ENCODE peak calls at places on chromosome 1, in ten cellular contexts. W is GM12878, O is spleen, Y is HCT116, C is H1, K is upper lobe of left lung, N is suprapubic skin, M is SK-N-SH, Z is K562, X is prostate gland. H is an unnamed sample. For H3K4me1, the result is how much of the 10 kb centered on the place peaks cover.

GRCh38 chr1:241276391-241276790 is 80.6 kb downstream of the RGS7 start:
- DNase-seq in O (no peak), M (no peak), Z (no peak), N (no peak), X (no peak), W (no peak), Y (no peak), C (no peak), K (no peak), H (no peak)

GRCh38 chr1:209823143-209824041 is 4.4 kb upstream of the UTP25 start:
- DNase-seq in M (peak), X (peak), C (no peak), W (no peak), O (no peak), Z (peak), Y (peak), K (no peak), N (no peak), H (no peak)

GRCh38 chr1:162248854-162249535 is 127.7 kb downstream of the SPATA46 start:
- DNase-seq in O (no peak), M (no peak), C (peak), X (no peak), W (no peak), Z (no peak), Y (no peak), K (no peak), N (no peak), H (no peak)

GRCh38 chr1:3207217-3207848 is 138.3 kb downstream of the PRDM16 start:
- DNase-seq in M (no peak), Y (no peak), W (no peak), O (no peak), K (no peak), N (no peak), Z (no peak), X (no peak), C (no peak), H (no peak)

GRCh38 chr1:33972676-33973395 is 109.0 kb downstream of the HMGB4 start:
- DNase-seq in C (no peak), X (peak), K (no peak), W (no peak), M (no peak), O (no peak), Z (no peak), N (no peak), Y (no peak), H (no peak)

GRCh38 chr1:205274041-205274691 is 46.4 kb downstream of the TMCC2 start:
- DNase-seq in K (no peak), N (no peak), X (no peak), Y (no peak), C (no peak), W (no peak), M (no peak), O (no peak), Z (no peak), H (no peak)

GRCh38 chr1:21517660-21518480 is 8.6 kb downstream of the ALPL start:
- DNase-seq in O (peak), Y (no peak), X (no peak), M (no peak), C (no peak), N (no peak), K (no peak), W (no peak), Z (no peak), H (no peak)

GRCh38 chr1:191438979-191439378 is 719.3 kb upstream of the RGS18 start:
- DNase-seq in O (no peak), X (no peak), N (no peak), M (no peak), Y (no peak), K (no peak), W (no peak), C (no peak), Z (no peak), H (no peak)

GRCh38 chr1:147902183-147902845 is at the start of gene GJA8:
- DNase-seq in W (no peak), O (no peak), K (no peak), X (no peak), M (no peak), N (no peak), Y (no peak), Z (no peak), C (no peak), H (no peak)

GRCh38 chr1:245587435-245588105 is 432.8 kb downstream of the KIF26B start:
- DNase-seq in N (no peak), X (no peak), C (no peak), M (peak), Y (no peak), O (no peak), Z (no peak), W (no peak), K (no peak), H (no peak)

GRCh38 chr1:63651110-63651776 is 58.0 kb downstream of the PGM1 start:
- DNase-seq in M (no peak), W (no peak), Z (no peak), Y (no peak), K (no peak), N (no peak), X (no peak), O (no peak), C (no peak), H (no peak)

GRCh38 chr1:55213029-55213884 is 1.9 kb downstream of the USP24 start:
- DNase-seq in N (no peak), Z (no peak), X (no peak), K (no peak), W (no peak), O (no peak), C (no peak), M (no peak), Y (no peak), H (no peak)

GRCh38 chr1:78005755-78006154 is 1.0 kb downstream of the DNAJB4 start:
- DNase-seq in M (peak), X (peak), N (no peak), C (no peak), O (no peak), Y (peak), K (no peak), W (no peak), Z (no peak), H (no peak)

GRCh38 chr1:30518186-30518585 is 205.2 kb downstream of the MATN1 start:
- DNase-seq in C (no peak), Y (no peak), W (no peak), K (no peak), Z (no peak), M (no peak), N (peak), O (peak), X (no peak), H (peak)

GRCh38 chr1:245895455-245895959 is 611.6 kb downstream of the SMYD3 start:
- DNase-seq in X (no peak), O (no peak), N (no peak), M (no peak), C (no peak), Y (no peak), K (no peak), W (peak), Z (no peak), H (no peak)

GRCh38 chr1:39387452-39387851 is 104.0 kb upstream of the BMP8A start:
- DNase-seq in M (no peak), W (no peak), O (no peak), Z (peak), Y (peak), X (no peak), K (no peak), N (no peak), C (no peak), H (no peak)
- TF ChIP-seq CTCF in M (peak), W (no peak), O (no peak), Z (peak), Y (peak), X (no peak), K (no peak), N (no peak), C (no peak), H (no peak)

DNA sequence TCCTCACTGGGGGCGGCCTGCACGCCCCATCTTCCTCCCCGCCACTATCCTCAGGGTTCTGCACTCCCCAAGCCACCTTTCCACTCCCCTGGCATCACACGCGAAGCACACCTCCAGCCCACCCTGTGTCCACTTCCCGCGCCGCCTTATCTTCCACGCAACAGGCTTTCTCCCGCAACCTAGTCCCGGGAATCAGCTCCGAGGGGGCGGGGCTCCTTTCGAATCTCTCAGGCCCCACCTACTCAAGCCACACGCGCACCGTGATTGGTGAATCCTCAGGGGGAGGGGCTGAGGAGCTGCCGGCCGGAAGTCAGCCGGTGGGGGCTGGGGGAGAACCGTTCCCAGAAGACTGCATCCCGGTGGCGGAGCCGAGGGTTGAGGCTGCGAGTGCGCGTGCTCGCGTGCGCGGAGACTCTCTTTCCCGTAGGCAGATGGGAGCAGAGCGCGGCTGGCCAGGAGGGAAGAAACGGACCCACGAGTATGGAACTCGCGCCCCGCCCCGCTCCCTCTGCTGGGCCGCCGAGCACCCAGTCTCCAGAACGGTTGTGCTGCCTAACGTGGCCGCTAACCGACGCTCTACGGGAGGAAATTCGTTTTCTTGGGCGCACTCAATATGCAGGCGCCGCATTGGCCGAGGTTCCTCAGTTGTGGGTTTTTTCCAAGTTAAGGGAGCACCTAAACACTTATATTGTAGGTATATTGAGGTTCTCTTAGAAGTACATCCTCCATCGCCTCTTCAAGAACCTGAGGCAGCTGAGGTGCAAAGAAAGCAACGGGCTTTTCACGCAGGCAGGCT is at the start of gene PSRC1:
- DNase-seq in Z (peak), M (peak), K (peak), N (peak), C (peak), X (peak), W (peak), O (peak), Y (peak), H (peak)
- TF ChIP-seq POLR2AphosphoS5 in Z (peak), M (peak), K (peak), N (no peak), C (peak), X (peak), W (peak), O (peak), Y (peak), H (peak)

DNA sequence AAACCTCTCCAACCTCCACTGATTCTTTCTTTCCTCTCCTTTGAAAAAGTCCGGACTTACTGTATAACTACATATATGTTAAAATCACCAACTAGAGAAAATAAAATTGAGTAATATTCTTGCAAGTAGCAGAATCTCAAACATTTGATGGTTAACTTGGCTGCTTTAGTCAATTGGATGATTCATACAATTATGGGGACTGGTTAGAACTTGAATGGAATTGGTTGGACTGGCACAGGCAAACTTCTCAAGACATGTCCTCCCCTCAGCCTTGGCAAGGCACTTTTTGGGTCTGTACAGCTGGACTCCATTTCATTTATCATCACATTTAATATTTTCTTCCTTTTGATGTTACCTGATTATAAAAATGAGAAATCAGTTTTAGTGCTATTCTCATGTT is 6.5 kb downstream of the WLS start:
- DNase-seq in O (no peak), N (no peak), Y (no peak), Z (no peak), W (no peak), M (no peak), C (no peak), X (peak), K (no peak), H (no peak)
- H3K4me1 ChIP-seq in O (under half), N (half or more), Y (under half), Z (under half), W (under half), M (under half), C (under half), X (under half), K (under half), H (half or more)

DNA sequence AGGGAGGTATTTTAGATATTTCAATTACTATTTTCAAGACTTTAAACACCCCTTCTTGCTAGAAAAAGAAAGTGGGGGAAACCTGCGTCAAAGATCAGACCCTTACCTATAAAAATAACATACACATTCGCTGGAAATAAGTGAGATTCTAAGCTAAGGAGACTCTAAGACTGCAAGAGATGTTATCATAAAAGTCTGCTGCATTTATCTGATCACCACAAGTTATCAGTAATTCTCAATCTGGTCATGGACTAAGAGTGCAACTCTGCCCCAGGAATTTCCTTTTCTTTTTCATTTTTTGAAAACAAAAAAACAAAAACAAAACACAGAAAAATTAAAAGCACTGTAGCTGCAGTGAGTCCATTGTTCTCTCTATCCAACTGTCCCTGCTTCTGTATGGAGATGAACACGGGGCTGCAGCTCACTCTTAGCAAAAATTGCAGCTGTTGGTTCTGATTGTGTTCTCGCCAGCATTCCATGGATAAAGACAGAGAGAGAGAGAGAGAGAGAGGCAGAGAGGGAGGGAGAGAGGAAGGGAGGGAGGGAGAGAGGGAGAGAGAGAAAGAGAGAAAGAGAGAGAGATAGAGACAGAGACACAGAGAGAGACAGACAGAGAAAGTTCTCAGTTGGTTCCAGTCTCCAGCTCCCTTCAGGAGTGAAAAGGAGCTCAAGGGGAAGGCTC is 14.1 kb downstream of the XKR8 start:
- DNase-seq in C (no peak), O (no peak), Y (no peak), X (no peak), N (no peak), Z (no peak), W (no peak), M (no peak), K (no peak), H (no peak)
- TF ChIP-seq CTCF in C (no peak), O (no peak), Y (no peak), X (no peak), N (no peak), Z (no peak), W (no peak), M (no peak), K (no peak), H (no peak)